ENCODE peak calls at places on chromosomes 5 and 9, in seven cellular contexts. One of them, this sample, is unnamed.

GRCh38 chr5:132274050-132274869 is 16.8 kb downstream of the PDLIM4 start:
- DNase-seq in coronary artery: peak
- DNase-seq in anterior cingulate cortex: no peak
- DNase-seq in NCI-H2081: no peak
- DNase-seq in GM20000: no peak
- DNase-seq in type B pancreatic cell: no peak
- DNase-seq in HCEC 1CT: no peak
- DNase-seq in this sample: peak

GRCh38 chr5:156411131-156411727 is 84.3 kb downstream of the SGCD start:
- DNase-seq in type B pancreatic cell: no peak
- DNase-seq in HCEC 1CT: peak
- DNase-seq in coronary artery: no peak
- DNase-seq in NCI-H2081: no peak
- DNase-seq in GM20000: no peak
- DNase-seq in anterior cingulate cortex: no peak
- DNase-seq in this sample: no peak

GRCh38 chr5:168916852-168917251 is 337.7 kb upstream of the PANK3 start:
- DNase-seq in coronary artery: no peak
- DNase-seq in GM20000: no peak
- DNase-seq in HCEC 1CT: no peak
- DNase-seq in anterior cingulate cortex: no peak
- DNase-seq in type B pancreatic cell: no peak
- DNase-seq in NCI-H2081: no peak
- DNase-seq in this sample: no peak

GRCh38 chr9:137422668-137423000 is 328 bp downstream of the EXD3 start:
- DNase-seq in GM20000: peak
- DNase-seq in type B pancreatic cell: no peak
- DNase-seq in HCEC 1CT: peak
- DNase-seq in coronary artery: no peak
- DNase-seq in NCI-H2081: peak
- DNase-seq in anterior cingulate cortex: no peak
- DNase-seq in this sample: peak

GRCh38 chr5:851076-851475 is 290 bp upstream of the ZDHHC11 start:
- DNase-seq in type B pancreatic cell: no peak
- DNase-seq in GM20000: no peak
- DNase-seq in anterior cingulate cortex: no peak
- DNase-seq in NCI-H2081: no peak
- DNase-seq in HCEC 1CT: no peak
- DNase-seq in coronary artery: no peak
- DNase-seq in this sample: no peak

GRCh38 chr5:157230610-157231009 is 35.3 kb upstream of the CYFIP2 start:
- DNase-seq in GM20000: no peak
- DNase-seq in anterior cingulate cortex: no peak
- DNase-seq in HCEC 1CT: no peak
- DNase-seq in NCI-H2081: no peak
- DNase-seq in type B pancreatic cell: no peak
- DNase-seq in coronary artery: no peak
- DNase-seq in this sample: no peak

GRCh38 chr9:71990466-71990865 is 69.9 kb downstream of the C9orf57 start:
- DNase-seq in type B pancreatic cell: no peak
- DNase-seq in anterior cingulate cortex: no peak
- DNase-seq in NCI-H2081: no peak
- DNase-seq in coronary artery: no peak
- DNase-seq in HCEC 1CT: no peak
- DNase-seq in GM20000: no peak
- DNase-seq in this sample: no peak

GRCh38 chr9:4804531-4805016 is 11.8 kb downstream of the RCL1 start:
- DNase-seq in HCEC 1CT: no peak
- DNase-seq in GM20000: no peak
- DNase-seq in NCI-H2081: no peak
- DNase-seq in type B pancreatic cell: no peak
- DNase-seq in coronary artery: no peak
- DNase-seq in anterior cingulate cortex: no peak
- DNase-seq in this sample: no peak

GRCh38 chr9:33750307-33750838 is 45.0 kb upstream of the PRSS3 start:
- DNase-seq in NCI-H2081: no peak
- DNase-seq in anterior cingulate cortex: no peak
- DNase-seq in HCEC 1CT: no peak
- DNase-seq in GM20000: no peak
- DNase-seq in coronary artery: no peak
- DNase-seq in type B pancreatic cell: no peak
- DNase-seq in this sample: peak

GRCh38 chr5:128399111-128399510 is 138.9 kb downstream of the FBN2 start:
- DNase-seq in coronary artery: no peak
- DNase-seq in NCI-H2081: no peak
- DNase-seq in anterior cingulate cortex: no peak
- DNase-seq in GM20000: no peak
- DNase-seq in type B pancreatic cell: no peak
- DNase-seq in HCEC 1CT: no peak
- DNase-seq in this sample: no peak

GRCh38 chr9:551986-552930 is 289.2 kb upstream of the DMRT1 start:
- DNase-seq in anterior cingulate cortex: no peak
- DNase-seq in NCI-H2081: no peak
- DNase-seq in GM20000: no peak
- DNase-seq in HCEC 1CT: no peak
- DNase-seq in coronary artery: no peak
- DNase-seq in type B pancreatic cell: no peak
- DNase-seq in this sample: no peak

GRCh38 chr5:168706655-168707069 is 127.5 kb upstream of the PANK3 start:
- DNase-seq in coronary artery: no peak
- DNase-seq in GM20000: no peak
- DNase-seq in HCEC 1CT: peak
- DNase-seq in type B pancreatic cell: no peak
- DNase-seq in NCI-H2081: peak
- DNase-seq in anterior cingulate cortex: peak
- DNase-seq in this sample: no peak

GRCh38 chr5:173775261-173775660 is 112.9 kb upstream of the CPEB4 start:
- DNase-seq in coronary artery: no peak
- DNase-seq in type B pancreatic cell: no peak
- DNase-seq in NCI-H2081: no peak
- DNase-seq in GM20000: no peak
- DNase-seq in anterior cingulate cortex: no peak
- DNase-seq in HCEC 1CT: no peak
- DNase-seq in this sample: no peak

GRCh38 chr5:90888511-90889324 is 330.1 kb downstream of the ADGRV1 start:
- DNase-seq in GM20000: no peak
- DNase-seq in NCI-H2081: no peak
- DNase-seq in type B pancreatic cell: no peak
- DNase-seq in coronary artery: no peak
- DNase-seq in anterior cingulate cortex: no peak
- DNase-seq in HCEC 1CT: peak
- DNase-seq in this sample: no peak